ENCODE peak calls at places on chromosome 5, in four cellular contexts. Q is lower lobe of right lung; K is effector memory CD4-positive, alpha-beta T cell; M is fibroblast of lung. L is an unnamed sample. For H3K9me3, the result is how much of the 10 kb centered on the place peaks cover.

GRCh38 chr5:81371354-81371876 is 22.5 kb downstream of the ACOT12 start:
- DNase-seq in Q (no peak), M (no peak), K (no peak), L (no peak)

GRCh38 chr5:172106511-172107356 is 81.3 kb downstream of the STK10 start:
- DNase-seq in Q (peak), K (peak), M (peak), L (no peak)

GRCh38 chr5:126801992-126802294 is 25.0 kb downstream of the LMNB1 start:
- DNase-seq in K (no peak), M (peak), Q (no peak), L (no peak)

GRCh38 chr5:33370135-33370472 is 70.7 kb upstream of the TARS1 start:
- DNase-seq in M (peak), Q (no peak), K (no peak), L (no peak)

GRCh38 chr5:35856186-35857003 is at the start of gene IL7R:
- DNase-seq in Q (no peak), K (no peak), M (peak), L (no peak)

GRCh38 chr5:40437452-40437861 is 242.3 kb upstream of the PTGER4 start:
- DNase-seq in K (no peak), Q (no peak), M (peak), L (no peak)

GRCh38 chr5:112116372-112116771 is 302.7 kb downstream of the EPB41L4A start:
- DNase-seq in M (no peak), K (no peak), Q (no peak), L (no peak)

GRCh38 chr5:147223951-147224791 is 10.7 kb upstream of the STK32A start:
- DNase-seq in K (no peak), M (peak), Q (no peak), L (no peak)

GRCh38 chr5:168472329-168472728 is 13.9 kb upstream of the RARS1 start:
- DNase-seq in K (no peak), M (peak), Q (no peak), L (no peak)

GRCh38 chr5:143134269-143134668 is 269.2 kb downstream of the NR3C1 start:
- DNase-seq in K (no peak), Q (no peak), M (no peak), L (no peak)

GRCh38 chr5:135398160-135398854 is 724 bp downstream of the MACROH2A1 start:
- DNase-seq in M (peak), K (peak), Q (peak), L (no peak)

GRCh38 chr5:14342306-14342705 is 199.2 kb downstream of the TRIO start:
- DNase-seq in M (peak), Q (no peak), K (no peak), L (no peak)

GRCh38 chr5:137622850-137623249 is 113.0 kb downstream of the KLHL3 start:
- DNase-seq in M (no peak), Q (peak), K (no peak), L (no peak)

GRCh38 chr5:111830333-111830732 is 73.3 kb upstream of the NREP start:
- DNase-seq in K (no peak), Q (no peak), M (peak), L (peak)

GRCh38 chr5:116531117-116531516 is 43.5 kb downstream of the SEMA6A start:
- DNase-seq in K (no peak), M (no peak), Q (no peak), L (no peak)

GRCh38 chr5:30063503-30063902 is 1130.0 kb upstream of the CDH6 start:
- DNase-seq in Q (no peak), M (no peak), K (no peak), L (no peak)

GRCh38 chr5:54836959-54837534 is 148.3 kb downstream of the ESM1 start:
- DNase-seq in K (no peak), M (peak), Q (no peak), L (no peak)

GRCh38 chr5:119021333-119021732 is 33.0 kb upstream of the DTWD2 start:
- DNase-seq in K (no peak), M (no peak), Q (no peak), L (no peak)

GRCh38 chr5:3619584-3619983 is 24.0 kb downstream of the IRX1 start:
- DNase-seq in Q (no peak), M (no peak), K (no peak), L (no peak)

GRCh38 chr5:3625626-3626025 is 30.0 kb downstream of the IRX1 start:
- DNase-seq in M (no peak), K (no peak), Q (no peak), L (no peak)

GRCh38 chr5:3622961-3623360 is 27.3 kb downstream of the IRX1 start:
- DNase-seq in M (no peak), K (no peak), Q (no peak), L (no peak)
- H3K9me3 ChIP-seq in M (under half), K (under half), Q (under half), L (under half)

GRCh38 chr5:180213657-180214207 is 4.7 kb upstream of the RASGEF1C start:
- DNase-seq in K (no peak), M (no peak), Q (no peak), L (no peak)

GRCh38 chr5:180213256-180213600 is 4.2 kb upstream of the RASGEF1C start:
- DNase-seq in K (no peak), M (no peak), Q (no peak), L (no peak)

GRCh38 chr5:180210961-180211760 is 2.1 kb upstream of the RASGEF1C start:
- DNase-seq in K (no peak), Q (no peak), M (no peak), L (no peak)

GRCh38 chr5:180212363-180213255 is 3.6 kb upstream of the RASGEF1C start:
- DNase-seq in Q (no peak), M (peak), K (no peak), L (no peak)

DNA sequence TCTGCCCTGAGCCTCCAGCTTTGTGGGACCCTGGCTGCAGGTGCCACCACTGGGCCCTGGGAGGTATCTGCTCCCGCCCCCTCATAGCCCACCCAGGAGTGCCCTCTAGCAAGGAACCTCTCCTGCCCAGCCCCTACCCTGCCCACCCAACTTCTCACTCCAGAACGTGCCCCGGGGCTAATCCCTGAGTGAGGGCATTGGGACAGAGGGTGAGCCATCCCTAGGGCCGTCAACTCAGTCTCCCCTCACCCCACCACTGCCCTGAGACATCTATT is 2.7 kb upstream of the RASGEF1C start:
- DNase-seq in Q (no peak), K (no peak), M (no peak), L (no peak)
- H3K9me3 ChIP-seq in Q (under half), K (under half), M (under half), L (under half)

GRCh38 chr5:92042237-92042636 is 659.1 kb upstream of the ARRDC3 start:
- DNase-seq in K (no peak), Q (no peak), M (no peak), L (no peak)
- H3K9me3 ChIP-seq in K (under half), Q (under half), M (under half), L (under half)

GRCh38 chr5:180284161-180284560 is 7.7 kb downstream of the MAPK9 start:
- DNase-seq in Q (no peak), M (no peak), K (no peak), L (peak)

GRCh38 chr5:180282281-180282680 is 9.6 kb downstream of the MAPK9 start:
- DNase-seq in M (no peak), K (no peak), Q (no peak), L (no peak)

GRCh38 chr5:180281706-180282105 is 10.2 kb downstream of the MAPK9 start:
- DNase-seq in Q (no peak), K (no peak), M (no peak), L (no peak)

GRCh38 chr5:180287404-180287803 is 4.5 kb downstream of the MAPK9 start:
- DNase-seq in Q (no peak), M (no peak), K (no peak), L (no peak)

DNA sequence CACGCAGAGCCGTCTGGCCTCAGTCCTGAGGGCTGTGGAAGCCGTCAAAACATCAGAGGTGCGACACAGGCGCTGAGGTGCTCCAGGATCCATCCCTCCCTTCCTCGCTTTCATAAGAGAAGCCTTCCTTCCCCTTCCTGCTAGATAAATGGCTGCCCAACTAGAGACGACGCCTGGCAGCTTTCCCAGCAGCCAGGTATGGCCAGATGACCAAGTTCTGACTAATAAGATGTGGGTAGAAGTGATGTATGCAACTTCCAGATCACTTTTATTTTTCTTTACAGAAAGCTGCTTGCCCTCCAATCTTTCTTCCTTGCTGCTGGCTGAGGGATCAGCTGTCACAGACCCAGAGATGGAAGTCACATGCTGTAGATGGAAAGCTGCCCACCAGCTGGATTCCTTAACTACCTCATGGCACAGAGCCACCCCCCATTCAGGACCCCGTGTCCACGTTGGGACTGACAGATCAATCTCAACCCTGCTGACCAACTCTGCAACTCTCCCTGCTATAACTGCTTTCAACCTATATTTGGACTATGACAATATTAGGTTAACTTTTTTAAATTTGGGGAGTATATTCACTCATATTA is 8.8 kb downstream of the MAPK9 start:
- DNase-seq in Q (no peak), M (peak), K (no peak), L (peak)
- H3K9me3 ChIP-seq in Q (under half), M (under half), K (under half), L (under half)

DNA sequence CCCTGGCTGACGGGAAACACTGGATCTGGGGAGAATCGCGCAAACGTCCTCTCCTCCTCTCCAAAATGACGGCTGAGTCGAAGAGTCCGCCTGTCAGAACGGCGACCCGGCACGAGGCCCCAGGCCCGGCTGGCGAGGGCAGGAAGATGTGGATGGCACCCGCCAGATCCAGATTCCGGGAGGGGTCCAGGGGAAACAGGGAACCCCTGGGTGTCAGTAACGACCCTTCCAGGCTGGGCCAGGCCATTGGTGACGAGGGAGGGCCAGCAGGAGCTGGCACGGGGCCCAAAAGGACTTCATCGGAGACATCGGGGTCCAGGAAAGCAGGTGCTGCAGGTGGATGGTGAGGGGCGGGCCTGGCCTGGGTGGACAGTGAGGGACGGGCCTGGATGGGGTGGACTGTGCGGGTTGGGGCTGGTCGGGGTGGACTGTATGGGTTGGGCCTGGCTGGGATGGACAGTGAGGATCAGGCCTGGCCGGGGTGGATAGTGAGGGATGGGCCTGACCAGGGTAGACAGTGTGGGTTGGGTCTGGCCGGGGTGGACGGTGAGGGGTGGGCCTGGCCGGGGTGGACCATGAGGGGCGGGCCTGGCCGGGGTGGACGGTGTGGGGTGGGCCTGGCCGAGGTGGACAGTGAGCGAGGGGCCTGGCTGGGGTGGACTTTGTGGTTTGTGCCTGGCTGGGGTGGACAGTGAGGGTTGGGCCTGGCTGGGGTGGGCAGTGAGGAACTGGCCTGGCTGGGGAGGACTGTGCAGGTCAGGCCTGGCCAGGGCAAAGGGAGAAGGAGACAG is 14.0 kb downstream of the SLC6A3 start:
- DNase-seq in M (no peak), Q (peak), K (no peak), L (peak)
- H3K9me3 ChIP-seq in M (under half), Q (under half), K (under half), L (under half)

GRCh38 chr5:178502401-178503100 is 87.6 kb downstream of the COL23A1 start:
- DNase-seq in K (no peak), M (peak), Q (no peak), L (no peak)

GRCh38 chr5:178499352-178499751 is 90.8 kb downstream of the COL23A1 start:
- DNase-seq in K (no peak), Q (no peak), M (no peak), L (no peak)

GRCh38 chr5:178505639-178506407 is 84.4 kb downstream of the COL23A1 start:
- DNase-seq in M (no peak), Q (no peak), K (no peak), L (no peak)

GRCh38 chr5:178507151-178507932 is 82.9 kb downstream of the COL23A1 start:
- DNase-seq in M (no peak), Q (no peak), K (no peak), L (no peak)

DNA sequence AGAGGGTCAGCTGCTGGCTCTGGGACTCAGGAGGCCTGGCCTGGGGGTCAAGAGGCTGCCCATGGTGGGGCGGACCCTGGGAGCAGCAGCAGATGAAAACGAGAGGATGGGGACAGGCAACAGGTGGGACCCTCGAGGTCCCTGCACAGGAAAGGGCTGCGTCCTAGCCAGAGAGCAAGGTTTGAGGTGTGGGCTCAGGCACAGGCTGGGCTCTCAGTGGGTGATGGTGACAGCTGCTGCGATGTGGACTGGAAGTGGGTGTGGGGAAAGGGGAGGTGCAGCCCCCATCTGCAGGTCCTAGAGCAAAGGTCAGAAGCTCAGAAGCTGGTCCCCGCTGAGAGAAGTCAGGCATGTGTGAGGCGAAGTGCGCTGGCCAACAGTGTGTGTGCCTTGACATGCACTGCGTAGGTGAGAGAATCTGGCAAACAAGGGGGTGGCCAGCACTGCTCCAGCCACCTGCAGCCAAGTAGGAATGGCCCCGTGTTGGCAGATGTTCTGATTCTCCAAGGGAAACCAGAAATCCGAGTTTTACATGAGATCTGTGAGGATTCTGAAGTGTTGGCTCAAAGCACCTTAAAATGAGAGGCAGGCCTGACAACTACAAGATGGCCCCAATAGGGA is 85.7 kb downstream of the COL23A1 start:
- DNase-seq in M (no peak), K (no peak), Q (no peak), L (no peak)
- H3K9me3 ChIP-seq in M (under half), K (under half), Q (under half), L (under half)

DNA sequence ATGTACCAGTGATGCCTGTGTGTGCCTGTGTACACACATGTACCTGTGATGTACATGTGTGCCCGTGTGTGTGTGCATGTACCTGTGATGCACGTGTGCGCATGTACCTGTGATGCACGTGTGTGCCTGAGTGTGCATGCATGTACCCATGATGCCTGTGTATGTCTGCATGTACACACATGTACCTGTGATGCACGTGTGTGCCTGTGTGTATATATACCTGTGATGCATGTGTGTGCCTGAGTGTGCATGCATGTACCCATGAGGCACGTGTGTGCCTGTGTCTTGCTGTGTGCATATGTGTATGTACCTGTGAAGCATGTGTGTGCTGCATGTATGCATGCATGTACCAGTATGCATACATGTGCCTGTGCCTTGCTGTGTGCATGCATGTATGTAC is 419.0 kb downstream of the IRX2 start:
- DNase-seq in M (no peak), K (no peak), Q (no peak), L (no peak)
- H3K9me3 ChIP-seq in M (under half), K (under half), Q (under half), L (under half)

DNA sequence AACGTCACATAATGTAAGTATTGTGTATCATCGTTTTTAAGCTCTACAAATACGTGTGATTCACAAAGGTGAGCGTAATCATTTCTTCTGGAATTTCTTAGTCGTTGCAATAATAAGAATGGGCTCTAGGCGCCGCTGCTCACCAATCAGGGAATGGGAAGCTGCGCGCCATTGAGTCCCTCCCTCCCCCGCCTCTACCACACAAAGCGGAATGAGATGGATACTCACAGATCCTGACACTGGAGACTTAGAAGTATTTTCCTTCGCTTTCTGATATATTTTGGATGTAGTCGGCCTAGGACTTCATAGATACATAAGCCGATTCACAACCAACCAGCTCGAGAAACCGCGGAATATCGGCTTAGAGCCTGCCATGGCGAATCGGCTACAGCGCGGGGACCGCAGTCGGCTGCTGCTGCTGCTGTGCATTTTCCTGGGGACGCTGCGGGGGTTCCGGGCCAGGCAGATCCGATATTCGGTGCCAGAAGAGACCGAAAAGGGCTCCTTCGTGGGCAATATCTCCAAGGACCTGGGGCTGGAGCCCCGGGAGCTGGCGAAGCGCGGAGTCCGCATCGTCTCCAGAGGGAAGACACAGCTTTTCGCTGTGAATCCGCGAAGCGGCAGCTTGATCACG is at the start of gene PCDHGA11:
- DNase-seq in Q (peak), M (peak), K (no peak), L (no peak)
- H3K9me3 ChIP-seq in Q (half or more), M (under half), K (under half), L (half or more)

GRCh38 chr5:167339205-167339604 is 952.2 kb upstream of the WWC1 start:
- DNase-seq in K (no peak), Q (no peak), M (no peak), L (no peak)
- H3K9me3 ChIP-seq in K (under half), Q (under half), M (under half), L (under half)